ENCODE peak calls at places on chromosomes 2 and 18, in seven cellular contexts. One of them, this sample, is unnamed. For H3K36me3, the result is how much of the 10 kb centered on the place peaks cover.

GRCh38 chr2:69163109-69163508 is 150.1 kb downstream of the ANTXR1 start:
- DNase-seq in hepatocyte: peak
- DNase-seq in left lung: no peak
- DNase-seq in adrenal gland: no peak
- DNase-seq in MM.1S: no peak
- DNase-seq in tibial nerve: peak
- DNase-seq in A673: peak
- DNase-seq in this sample: peak

GRCh38 chr2:233404227-233404626 is 49.9 kb downstream of the DGKD start:
- DNase-seq in tibial nerve: no peak
- DNase-seq in hepatocyte: no peak
- DNase-seq in adrenal gland: no peak
- DNase-seq in MM.1S: peak
- DNase-seq in left lung: no peak
- DNase-seq in A673: peak
- DNase-seq in this sample: peak

GRCh38 chr18:59606193-59607175 is 90.7 kb downstream of the CCBE1 start:
- DNase-seq in tibial nerve: no peak
- DNase-seq in hepatocyte: no peak
- DNase-seq in A673: no peak
- DNase-seq in adrenal gland: no peak
- DNase-seq in left lung: no peak
- DNase-seq in MM.1S: no peak
- DNase-seq in this sample: no peak

GRCh38 chr2:237968048-237968862 is 1.4 kb downstream of the UBE2F start:
- DNase-seq in MM.1S: peak
- DNase-seq in A673: peak
- DNase-seq in tibial nerve: peak
- DNase-seq in hepatocyte: peak
- DNase-seq in adrenal gland: peak
- DNase-seq in left lung: no peak
- DNase-seq in this sample: peak

GRCh38 chr18:75211721-75212625 is 1.4 kb downstream of the TSHZ1 start:
- DNase-seq in hepatocyte: peak
- DNase-seq in tibial nerve: peak
- DNase-seq in A673: no peak
- DNase-seq in MM.1S: peak
- DNase-seq in left lung: peak
- DNase-seq in adrenal gland: peak
- DNase-seq in this sample: peak

GRCh38 chr2:45303417-45304202 is 294.4 kb upstream of the SIX2 start:
- DNase-seq in left lung: no peak
- DNase-seq in A673: no peak
- DNase-seq in MM.1S: no peak
- DNase-seq in adrenal gland: no peak
- DNase-seq in hepatocyte: no peak
- DNase-seq in tibial nerve: no peak
- DNase-seq in this sample: no peak

GRCh38 chr2:16958266-16958665 is 292.6 kb upstream of the CYRIA start:
- DNase-seq in hepatocyte: no peak
- DNase-seq in A673: no peak
- DNase-seq in tibial nerve: no peak
- DNase-seq in adrenal gland: no peak
- DNase-seq in MM.1S: peak
- DNase-seq in left lung: no peak
- DNase-seq in this sample: no peak

GRCh38 chr2:72999729-73000725 is 71.5 kb downstream of the SFXN5 start:
- DNase-seq in adrenal gland: no peak
- DNase-seq in MM.1S: no peak
- DNase-seq in left lung: no peak
- DNase-seq in tibial nerve: no peak
- DNase-seq in hepatocyte: peak
- DNase-seq in A673: no peak
- DNase-seq in this sample: no peak

GRCh38 chr2:136377423-136378382 is 259.8 kb upstream of the CXCR4 start:
- DNase-seq in left lung: no peak
- DNase-seq in tibial nerve: no peak
- DNase-seq in hepatocyte: no peak
- DNase-seq in A673: peak
- DNase-seq in MM.1S: no peak
- DNase-seq in adrenal gland: peak
- DNase-seq in this sample: no peak

GRCh38 chr2:20179755-20180594 is 45.0 kb downstream of the SDC1 start:
- DNase-seq in A673: no peak
- DNase-seq in tibial nerve: no peak
- DNase-seq in adrenal gland: no peak
- DNase-seq in hepatocyte: peak
- DNase-seq in MM.1S: no peak
- DNase-seq in left lung: peak
- DNase-seq in this sample: no peak

GRCh38 chr2:10422732-10423399 is 25.3 kb downstream of the ODC1 start:
- DNase-seq in A673: no peak
- DNase-seq in MM.1S: no peak
- DNase-seq in adrenal gland: no peak
- DNase-seq in hepatocyte: no peak
- DNase-seq in left lung: peak
- DNase-seq in tibial nerve: no peak
- DNase-seq in this sample: no peak

GRCh38 chr2:54771166-54771565 is 47.7 kb downstream of the EML6 start:
- DNase-seq in tibial nerve: no peak
- DNase-seq in MM.1S: no peak
- DNase-seq in hepatocyte: no peak
- DNase-seq in adrenal gland: no peak
- DNase-seq in A673: no peak
- DNase-seq in left lung: no peak
- DNase-seq in this sample: no peak

GRCh38 chr2:54396107-54396506 is 60.0 kb upstream of the SPTBN1 start:
- DNase-seq in adrenal gland: no peak
- DNase-seq in A673: peak
- DNase-seq in hepatocyte: no peak
- DNase-seq in MM.1S: no peak
- DNase-seq in tibial nerve: no peak
- DNase-seq in left lung: no peak
- DNase-seq in this sample: no peak

GRCh38 chr2:195038158-195038557 is 618.9 kb upstream of the SLC39A10 start:
- DNase-seq in A673: no peak
- DNase-seq in tibial nerve: no peak
- DNase-seq in left lung: no peak
- DNase-seq in hepatocyte: peak
- DNase-seq in MM.1S: no peak
- DNase-seq in adrenal gland: peak
- DNase-seq in this sample: no peak

GRCh38 chr2:146412625-146413024 is 1432.2 kb upstream of the ACVR2A start:
- DNase-seq in left lung: peak
- DNase-seq in adrenal gland: no peak
- DNase-seq in tibial nerve: no peak
- DNase-seq in hepatocyte: no peak
- DNase-seq in A673: no peak
- DNase-seq in MM.1S: no peak
- DNase-seq in this sample: no peak
- TF ChIP-seq CTCF in left lung: no peak
- TF ChIP-seq CTCF in adrenal gland: no peak
- TF ChIP-seq CTCF in tibial nerve: no peak
- TF ChIP-seq CTCF in hepatocyte: no peak
- TF ChIP-seq CTCF in A673: peak
- TF ChIP-seq CTCF in MM.1S: no peak
- TF ChIP-seq CTCF in this sample: no peak

DNA sequence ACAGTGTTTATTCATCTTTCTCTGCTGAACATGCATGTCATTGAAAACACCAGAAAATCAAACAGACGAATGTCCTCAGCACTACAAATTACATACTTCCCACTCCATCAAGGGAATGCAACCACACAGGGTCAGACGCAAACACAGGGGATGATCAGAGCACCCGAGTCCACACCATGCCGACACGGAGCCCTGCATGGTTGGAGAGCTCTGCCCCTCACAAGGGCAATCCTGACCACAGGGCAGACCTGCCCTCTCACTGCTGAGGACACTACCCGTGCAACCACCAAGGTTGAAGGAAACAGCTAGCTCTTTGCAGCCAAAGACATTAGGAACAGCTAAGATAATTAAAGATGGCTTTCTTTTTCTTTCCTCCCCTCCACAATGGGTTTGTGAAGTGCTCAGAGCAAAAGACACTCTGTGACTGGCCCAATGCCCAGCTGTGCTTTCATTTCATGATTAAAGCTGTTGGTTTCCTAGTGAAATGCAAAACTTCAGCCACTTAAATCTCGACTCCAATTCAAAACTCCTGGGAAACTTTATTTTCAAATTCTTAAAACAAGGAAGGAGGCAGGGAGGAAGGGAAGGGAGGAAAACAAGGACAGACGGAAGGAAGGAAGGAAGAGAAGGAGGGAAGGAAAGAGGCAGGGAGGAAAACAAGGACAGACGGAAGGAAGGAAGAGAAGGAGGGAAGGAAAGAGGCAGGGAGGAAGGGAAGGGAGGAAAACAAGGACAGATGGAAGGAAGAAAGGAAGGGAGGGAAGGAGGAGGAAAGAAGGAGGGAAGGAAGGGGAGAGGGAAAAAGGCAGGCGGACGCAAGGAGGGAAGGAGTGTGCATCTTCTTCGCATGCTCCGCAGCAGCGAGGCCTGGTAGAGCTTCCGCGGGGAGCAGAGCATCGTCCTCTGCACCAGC is 65.8 kb downstream of the NDUFA10 start:
- DNase-seq in MM.1S: no peak
- DNase-seq in hepatocyte: no peak
- DNase-seq in left lung: peak
- DNase-seq in A673: no peak
- DNase-seq in adrenal gland: no peak
- DNase-seq in tibial nerve: no peak
- DNase-seq in this sample: no peak
- H3K36me3 ChIP-seq in MM.1S: under half
- H3K36me3 ChIP-seq in hepatocyte: under half
- H3K36me3 ChIP-seq in left lung: half or more
- H3K36me3 ChIP-seq in A673: under half
- H3K36me3 ChIP-seq in adrenal gland: under half
- H3K36me3 ChIP-seq in tibial nerve: half or more
- H3K36me3 ChIP-seq in this sample: half or more

DNA sequence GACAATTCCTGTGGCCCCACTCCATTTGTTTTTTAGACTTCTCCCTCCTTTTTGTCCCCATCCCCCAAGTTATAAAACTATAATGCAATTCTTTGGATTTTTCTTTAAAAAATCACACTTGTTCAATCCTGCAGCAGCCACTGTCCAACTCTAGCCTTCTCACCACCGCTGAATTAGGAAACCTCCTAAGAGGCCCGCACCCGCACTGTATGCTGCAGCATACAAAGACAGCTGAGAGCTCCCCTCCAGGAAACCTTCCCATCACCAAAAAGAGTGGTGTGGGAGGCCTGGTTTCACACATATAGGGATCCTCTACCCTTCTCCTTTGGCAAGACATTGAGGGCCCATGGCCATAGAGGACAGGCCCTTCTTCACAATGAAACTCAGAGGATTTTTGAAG is 2.9 kb downstream of the PCGF1 start:
- DNase-seq in left lung: no peak
- DNase-seq in hepatocyte: no peak
- DNase-seq in tibial nerve: no peak
- DNase-seq in MM.1S: no peak
- DNase-seq in A673: no peak
- DNase-seq in adrenal gland: no peak
- DNase-seq in this sample: no peak
- H3K4me3 ChIP-seq in left lung: no peak
- H3K4me3 ChIP-seq in hepatocyte: no peak
- H3K4me3 ChIP-seq in tibial nerve: no peak
- H3K4me3 ChIP-seq in MM.1S: no peak
- H3K4me3 ChIP-seq in A673: no peak
- H3K4me3 ChIP-seq in adrenal gland: no peak
- H3K4me3 ChIP-seq in this sample: no peak

DNA sequence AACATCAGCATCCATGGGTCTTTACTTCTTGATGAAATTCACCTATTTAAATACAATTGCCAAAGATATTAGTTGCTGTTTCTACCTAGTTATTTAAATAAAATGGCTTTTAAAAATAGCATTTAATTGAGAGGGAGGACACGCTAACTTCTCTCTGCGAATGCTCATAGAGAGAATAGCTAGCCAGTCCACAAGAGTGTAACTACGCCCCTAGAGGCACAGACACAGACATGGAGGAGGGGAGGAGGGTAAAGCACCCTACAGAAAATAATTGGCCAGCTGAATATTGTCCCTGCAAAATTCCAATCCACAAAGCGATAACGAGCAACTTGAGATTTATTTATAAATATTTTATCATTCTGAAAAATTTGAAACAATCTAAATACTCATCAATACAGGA is 97.0 kb upstream of the PAPOLG start:
- DNase-seq in adrenal gland: no peak
- DNase-seq in left lung: no peak
- DNase-seq in hepatocyte: no peak
- DNase-seq in tibial nerve: no peak
- DNase-seq in A673: peak
- DNase-seq in MM.1S: no peak
- DNase-seq in this sample: no peak
- TF ChIP-seq CTCF in adrenal gland: no peak
- TF ChIP-seq CTCF in left lung: no peak
- TF ChIP-seq CTCF in hepatocyte: no peak
- TF ChIP-seq CTCF in tibial nerve: no peak
- TF ChIP-seq CTCF in A673: peak
- TF ChIP-seq CTCF in MM.1S: no peak
- TF ChIP-seq CTCF in this sample: no peak

GRCh38 chr2:11456251-11456650 is 9.7 kb downstream of the E2F6 start:
- DNase-seq in adrenal gland: no peak
- DNase-seq in hepatocyte: no peak
- DNase-seq in A673: no peak
- DNase-seq in left lung: no peak
- DNase-seq in tibial nerve: no peak
- DNase-seq in MM.1S: no peak
- DNase-seq in this sample: no peak

GRCh38 chr2:11457935-11458334 is 8.0 kb downstream of the E2F6 start:
- DNase-seq in left lung: no peak
- DNase-seq in A673: no peak
- DNase-seq in hepatocyte: peak
- DNase-seq in MM.1S: peak
- DNase-seq in tibial nerve: no peak
- DNase-seq in adrenal gland: no peak
- DNase-seq in this sample: no peak

GRCh38 chr2:11459816-11460215 is 6.1 kb downstream of the E2F6 start:
- DNase-seq in MM.1S: no peak
- DNase-seq in left lung: no peak
- DNase-seq in tibial nerve: no peak
- DNase-seq in hepatocyte: no peak
- DNase-seq in A673: no peak
- DNase-seq in adrenal gland: no peak
- DNase-seq in this sample: no peak

GRCh38 chr2:11454824-11455223 is 11.1 kb downstream of the E2F6 start:
- DNase-seq in left lung: no peak
- DNase-seq in A673: no peak
- DNase-seq in tibial nerve: no peak
- DNase-seq in MM.1S: no peak
- DNase-seq in adrenal gland: no peak
- DNase-seq in hepatocyte: no peak
- DNase-seq in this sample: no peak

DNA sequence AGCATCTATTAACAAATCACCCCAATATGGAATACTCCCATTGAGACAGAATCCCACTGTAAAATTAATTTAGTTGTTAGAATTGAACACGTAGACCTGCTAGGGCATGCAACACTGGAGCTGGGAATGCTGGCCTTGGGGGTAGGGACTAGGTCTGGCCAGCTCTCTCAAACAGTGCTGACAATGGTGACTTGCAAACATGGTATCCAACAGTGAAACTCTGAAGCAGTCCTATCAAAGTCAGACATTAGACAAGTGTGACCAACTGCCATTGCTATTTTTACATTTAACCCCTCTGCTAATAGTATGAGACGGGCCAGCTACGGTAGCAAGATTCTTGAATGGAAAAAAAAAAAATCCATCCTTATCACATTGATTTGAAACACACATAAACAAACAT is 7.2 kb downstream of the E2F6 start:
- DNase-seq in tibial nerve: no peak
- DNase-seq in adrenal gland: no peak
- DNase-seq in A673: no peak
- DNase-seq in left lung: no peak
- DNase-seq in MM.1S: no peak
- DNase-seq in hepatocyte: no peak
- DNase-seq in this sample: no peak
- H3K36me3 ChIP-seq in tibial nerve: under half
- H3K36me3 ChIP-seq in adrenal gland: under half
- H3K36me3 ChIP-seq in A673: under half
- H3K36me3 ChIP-seq in left lung: under half
- H3K36me3 ChIP-seq in MM.1S: under half
- H3K36me3 ChIP-seq in hepatocyte: under half
- H3K36me3 ChIP-seq in this sample: under half

This sample was measured in tibial artery.